ENCODE peak calls at places on chromosomes 1 and 21, in eight cellular contexts. I, M, G, B, R, O, Y and V are unnamed samples.

GRCh38 chr1:176545034-176545639 is 82.2 kb downstream of the PAPPA2 start:
- DNase-seq in I (no peak), M (no peak), G (no peak), B (no peak), R (no peak), O (no peak), Y (no peak), V (no peak)

GRCh38 chr1:186813420-186813819 is 15.3 kb upstream of the PLA2G4A start:
- DNase-seq in I (no peak), M (no peak), G (no peak), B (no peak), R (no peak), O (no peak), Y (no peak), V (no peak)

GRCh38 chr1:160206421-160207117 is 1.4 kb downstream of the PEA15 start:
- DNase-seq in I (no peak), M (no peak), G (no peak), B (peak; percentile 30), R (no peak), O (peak; percentile 68), Y (peak; percentile 96), V (no peak)

GRCh38 chr1:225712391-225712790 is 59.5 kb upstream of the ENAH start:
- DNase-seq in I (no peak), M (no peak), G (no peak), B (no peak), R (no peak), O (no peak), Y (no peak), V (no peak)

GRCh38 chr1:11862890-11863289 is 4.1 kb upstream of the NPPB start:
- DNase-seq in I (no peak), M (no peak), G (no peak), B (no peak), R (no peak), O (peak; percentile 51), Y (no peak), V (no peak)

GRCh38 chr21:46098303-46099141 is 610 bp downstream of the COL6A2 start:
- DNase-seq in I (no peak), M (peak; percentile 15), G (peak; percentile 64), B (no peak), R (peak; percentile 34), O (no peak), Y (peak; percentile 30), V (no peak)

GRCh38 chr1:62746086-62746808 is 37.7 kb upstream of the ATG4C start:
- DNase-seq in I (peak; percentile 62), M (no peak), G (no peak), B (no peak), R (peak; percentile 45), O (peak; percentile 69), Y (peak; percentile 37), V (peak; percentile 74)

GRCh38 chr1:231091853-231092301 is 51.8 kb upstream of the FAM89A start:
- DNase-seq in I (peak; percentile 36), M (no peak), G (peak; percentile 70), B (peak; percentile 9), R (no peak), O (peak; percentile 72), Y (peak; percentile 80), V (peak; percentile 46)

GRCh38 chr1:115281143-115281542 is 56.9 kb downstream of the NGF start:
- DNase-seq in I (no peak), M (no peak), G (no peak), B (no peak), R (no peak), O (no peak), Y (no peak), V (no peak)

GRCh38 chr1:197913495-197914276 is 3.5 kb upstream of the LHX9 start:
- DNase-seq in I (no peak), M (no peak), G (no peak), B (peak; percentile 15), R (no peak), O (no peak), Y (no peak), V (no peak)

GRCh38 chr1:197914510-197914909 is 2.7 kb upstream of the LHX9 start:
- DNase-seq in I (no peak), M (no peak), G (no peak), B (peak; percentile 15), R (no peak), O (no peak), Y (no peak), V (no peak)

GRCh38 chr1:197917553-197917812 is 311 bp downstream of the LHX9 start:
- DNase-seq in I (no peak), M (no peak), G (no peak), B (no peak), R (no peak), O (no peak), Y (no peak), V (no peak)

GRCh38 chr1:197915797-197916686 is 1.1 kb upstream of the LHX9 start:
- DNase-seq in I (peak; percentile 27), M (no peak), G (peak; percentile 75), B (peak; percentile 79), R (peak; percentile 81), O (peak; percentile 79), Y (peak; percentile 93), V (peak; percentile 82)

DNA sequence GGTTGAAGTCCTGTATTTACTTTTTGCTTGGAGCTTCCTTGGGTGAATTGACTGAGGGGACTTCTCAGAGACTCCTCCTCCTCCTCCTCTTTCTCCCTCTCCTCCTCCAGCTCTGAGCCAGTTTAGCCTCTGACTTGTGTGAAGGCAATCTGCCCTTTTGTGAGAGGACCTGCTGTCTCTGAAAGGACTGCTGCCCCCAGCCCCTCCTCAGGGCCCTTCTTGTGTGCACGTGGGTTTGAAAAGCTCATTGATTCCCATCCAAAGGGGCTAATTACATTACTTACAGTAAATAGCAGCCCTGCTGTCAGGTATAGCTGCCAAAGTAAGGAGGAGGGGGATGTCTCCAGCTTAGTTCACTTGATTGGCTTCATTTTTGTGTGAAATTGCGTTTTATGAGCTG is 2.0 kb upstream of the LHX9 start:
- DNase-seq in I (no peak), M (no peak), G (no peak), B (peak; percentile 26), R (no peak), O (no peak), Y (no peak), V (no peak)
- H3K4me3 ChIP-seq in I (no peak overlapping the region), M (no peak overlapping the region), G (no peak overlapping the region), B (no peak overlapping the region), R (no peak overlapping the region), O (peak overlapping the region; percentile 81), Y (no peak overlapping the region), V (peak overlapping the region; percentile 57)

GRCh38 chr1:204891860-204892259 is 21.2 kb downstream of the NFASC start:
- DNase-seq in I (no peak), M (no peak), G (no peak), B (no peak), R (no peak), O (no peak), Y (no peak), V (no peak)

GRCh38 chr1:204896023-204896422 is 25.4 kb downstream of the NFASC start:
- DNase-seq in I (no peak), M (no peak), G (no peak), B (no peak), R (no peak), O (no peak), Y (no peak), V (no peak)

GRCh38 chr1:204896787-204897469 is 26.3 kb downstream of the NFASC start:
- DNase-seq in I (no peak), M (no peak), G (no peak), B (no peak), R (no peak), O (peak; percentile 14), Y (peak; percentile 26), V (no peak)

GRCh38 chr1:204894031-204894430 is 23.4 kb downstream of the NFASC start:
- DNase-seq in I (no peak), M (no peak), G (no peak), B (no peak), R (no peak), O (peak; percentile 37), Y (no peak), V (no peak)

DNA sequence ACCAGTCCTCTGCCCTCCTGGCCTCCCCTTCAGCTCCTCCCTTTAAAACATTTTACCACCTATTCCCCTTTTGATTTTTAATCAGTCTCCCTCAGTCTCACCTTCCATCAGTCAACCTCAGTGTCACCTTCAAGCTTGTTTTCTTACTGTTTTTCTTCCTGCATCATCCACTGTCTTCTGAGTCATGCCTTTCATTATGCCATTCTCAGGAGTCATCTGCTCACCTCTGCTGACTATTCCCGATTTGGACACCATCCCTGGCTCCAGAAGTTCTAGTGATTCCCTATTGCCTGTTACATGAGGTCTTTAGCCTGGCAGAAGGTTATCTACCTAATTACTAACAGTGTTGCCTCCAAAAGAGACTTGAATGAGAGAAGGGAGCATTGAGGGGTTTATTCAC is 23.9 kb downstream of the NFASC start:
- DNase-seq in I (no peak), M (no peak), G (no peak), B (no peak), R (no peak), O (no peak), Y (no peak), V (no peak)
- H3K4me1 ChIP-seq in I (no peaks in the 10 kb centered on the region), M (no peaks in the 10 kb centered on the region), G (no peaks in the 10 kb centered on the region), B (no peaks in the 10 kb centered on the region), R (peaks cover 4% of the 10 kb centered on the region), O (no peaks in the 10 kb centered on the region), Y (peaks cover 3% of the 10 kb centered on the region), V (no peaks in the 10 kb centered on the region)

GRCh38 chr1:198128528-198128927 is 28.3 kb upstream of the NEK7 start:
- DNase-seq in I (no peak), M (no peak), G (no peak), B (no peak), R (no peak), O (no peak), Y (no peak), V (no peak)

GRCh38 chr1:198135366-198135765 is 21.4 kb upstream of the NEK7 start:
- DNase-seq in I (no peak), M (no peak), G (no peak), B (no peak), R (no peak), O (no peak), Y (no peak), V (no peak)

GRCh38 chr1:198132060-198132781 is 24.6 kb upstream of the NEK7 start:
- DNase-seq in I (no peak), M (no peak), G (no peak), B (no peak), R (no peak), O (peak; percentile 22), Y (no peak), V (no peak)

GRCh38 chr1:198134252-198134651 is 22.5 kb upstream of the NEK7 start:
- DNase-seq in I (no peak), M (no peak), G (no peak), B (no peak), R (no peak), O (no peak), Y (no peak), V (no peak)
- H3K36me3 ChIP-seq in I (no peaks in the 10 kb centered on the region), M (no peaks in the 10 kb centered on the region), G (no peaks in the 10 kb centered on the region), B (no peaks in the 10 kb centered on the region), R (no peaks in the 10 kb centered on the region), O (no peaks in the 10 kb centered on the region), Y (no peaks in the 10 kb centered on the region), V (no peaks in the 10 kb centered on the region)

DNA sequence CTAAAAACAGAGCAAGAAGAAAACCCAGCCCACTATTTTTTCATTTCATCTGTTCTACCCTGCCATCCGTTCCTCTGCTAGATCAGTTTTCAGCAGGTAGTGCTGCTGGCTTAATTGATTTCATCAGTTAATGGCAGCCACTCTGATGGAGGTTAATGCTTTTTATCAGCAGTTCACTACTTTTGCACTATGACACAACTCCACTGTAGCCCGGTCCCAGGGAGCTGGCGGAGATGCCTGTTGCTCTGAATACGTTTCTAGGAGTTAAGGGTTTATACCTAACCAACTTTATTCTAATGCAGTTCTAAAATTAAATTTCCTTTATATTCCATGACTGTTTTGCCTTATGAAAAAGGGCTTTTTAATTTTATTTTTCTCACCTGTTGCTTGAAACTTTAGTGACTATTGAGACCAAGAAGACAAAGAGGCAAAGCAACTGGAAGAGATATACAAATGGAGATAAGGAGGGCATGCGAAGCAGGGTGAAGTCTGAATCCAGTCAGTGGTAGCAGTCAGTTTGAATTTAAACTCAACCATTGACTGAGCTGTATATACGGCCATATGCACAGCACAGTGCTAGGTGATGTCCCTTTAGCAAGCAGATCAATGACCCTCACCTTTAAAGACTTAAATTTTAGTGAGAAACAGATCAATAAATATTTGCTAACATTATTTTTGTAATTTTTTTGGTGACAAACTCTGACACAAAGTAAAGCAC is 477.9 kb downstream of the LMO4 start:
- DNase-seq in I (no peak), M (no peak), G (no peak), B (no peak), R (no peak), O (no peak), Y (no peak), V (no peak)
- H3K4me3 ChIP-seq in I (no peak overlapping the region), M (no peak overlapping the region), G (peak overlapping the region; percentile 16), B (no peak overlapping the region), R (no peak overlapping the region), O (peak overlapping the region; percentile 50), Y (no peak overlapping the region), V (no peak overlapping the region)